ENCODE peak calls at places on chromosome 9, in nine cellular contexts. E is H9, F is adipocyte, L is tibial nerve, A is colonic mucosa, M is WERI-Rb-1, I is left ventricle myocardium inferior, T is MM.1S, K is suprapubic skin. C is an unnamed sample. For H3K27me3 and H3K9me3, the result is how much of the 10 kb centered on the place peaks cover.

GRCh38 chr9:35996358-35996970 is 38.5 kb upstream of the OR2S2 start:
- DNase-seq in A (no peak), F (peak), M (no peak), L (no peak), K (no peak), T (peak), E (peak), I (peak), C (peak)

GRCh38 chr9:91452844-91453243 is 29.2 kb upstream of the NFIL3 start:
- DNase-seq in F (no peak), I (no peak), T (no peak), K (no peak), L (no peak), E (no peak), A (no peak), M (no peak), C (no peak)

GRCh38 chr9:121860744-121861143 is 209.3 kb downstream of the DAB2IP start:
- DNase-seq in I (peak), L (no peak), K (no peak), M (no peak), A (no peak), E (no peak), F (no peak), T (no peak), C (no peak)

GRCh38 chr9:134178781-134179551 is 14.6 kb upstream of the RNU6ATAC start:
- DNase-seq in F (no peak), I (peak), M (peak), E (no peak), A (no peak), T (no peak), L (peak), K (peak), C (no peak)

GRCh38 chr9:20835364-20836286 is 151.6 kb downstream of the FOCAD start:
- DNase-seq in T (no peak), E (no peak), I (no peak), M (no peak), L (no peak), K (no peak), A (no peak), F (peak), C (no peak)

GRCh38 chr9:114844766-114845165 is 38.9 kb upstream of the TNFSF15 start:
- DNase-seq in E (no peak), T (no peak), M (no peak), K (no peak), I (no peak), L (no peak), F (no peak), A (no peak), C (no peak)

GRCh38 chr9:137308102-137308619 is 6.1 kb upstream of the NRARP start:
- DNase-seq in L (no peak), K (no peak), E (peak), F (no peak), T (no peak), I (no peak), A (no peak), M (peak), C (no peak)

GRCh38 chr9:102185962-102186361 is 447.5 kb upstream of the GRIN3A start:
- DNase-seq in A (no peak), M (no peak), F (no peak), K (no peak), I (no peak), E (no peak), T (no peak), L (no peak), C (no peak)

GRCh38 chr9:98856982-98857381 is 49.5 kb downstream of the GALNT12 start:
- DNase-seq in T (no peak), A (no peak), M (no peak), L (no peak), F (no peak), E (no peak), I (no peak), K (no peak), C (no peak)

GRCh38 chr9:93896093-93896492 is 59.1 kb downstream of the BARX1 start:
- DNase-seq in F (no peak), K (peak), A (no peak), M (peak), E (peak), T (no peak), I (no peak), L (no peak), C (no peak)

GRCh38 chr9:88799706-88800682 is 191.3 kb upstream of the S1PR3 start:
- DNase-seq in L (no peak), T (no peak), M (no peak), I (no peak), E (no peak), F (no peak), K (no peak), A (no peak), C (no peak)

GRCh38 chr9:38641142-38641541 is 20.7 kb upstream of the ANKRD18A start:
- DNase-seq in I (no peak), L (no peak), F (no peak), A (no peak), T (no peak), K (no peak), M (no peak), E (no peak), C (peak)

GRCh38 chr9:70902705-70903131 is 218.7 kb downstream of the TRPM3 start:
- DNase-seq in L (peak), M (no peak), T (no peak), K (no peak), A (no peak), F (peak), E (no peak), I (no peak), C (no peak)

GRCh38 chr9:127360829-127361228 is 36.1 kb upstream of the SLC2A8 start:
- DNase-seq in F (peak), A (no peak), I (no peak), L (no peak), M (peak), T (no peak), K (no peak), E (peak), C (no peak)

GRCh38 chr9:115913666-115914065 is 239.9 kb upstream of the PAPPA start:
- DNase-seq in A (no peak), T (no peak), F (peak), I (no peak), L (no peak), E (no peak), M (no peak), K (no peak), C (no peak)

GRCh38 chr9:89941875-89942274 is 337.1 kb downstream of the GADD45G start:
- DNase-seq in E (no peak), I (no peak), F (no peak), L (no peak), A (no peak), K (no peak), M (peak), T (peak), C (no peak)

GRCh38 chr9:13932472-13933267 is 381.3 kb downstream of the NFIB start:
- DNase-seq in M (no peak), L (no peak), K (no peak), E (no peak), A (no peak), F (no peak), T (no peak), I (no peak), C (no peak)

GRCh38 chr9:107337676-107338590 is 54.9 kb downstream of the RAD23B start:
- DNase-seq in E (no peak), A (no peak), K (no peak), M (no peak), I (no peak), F (peak), T (no peak), L (no peak), C (no peak)

GRCh38 chr9:2144619-2145018 is 129.5 kb downstream of the SMARCA2 start:
- DNase-seq in A (no peak), K (no peak), L (no peak), M (no peak), F (no peak), T (no peak), E (no peak), I (no peak), C (no peak)

GRCh38 chr9:97847474-97848236 is 5.4 kb upstream of the FOXE1 start:
- DNase-seq in E (no peak), I (no peak), A (no peak), K (no peak), F (no peak), M (peak), T (no peak), L (no peak), C (no peak)
- H3K27me3 ChIP-seq in E (half or more), I (half or more), A (half or more), K (half or more), F (half or more), M (half or more), T (under half), L (under half), C (half or more)

DNA sequence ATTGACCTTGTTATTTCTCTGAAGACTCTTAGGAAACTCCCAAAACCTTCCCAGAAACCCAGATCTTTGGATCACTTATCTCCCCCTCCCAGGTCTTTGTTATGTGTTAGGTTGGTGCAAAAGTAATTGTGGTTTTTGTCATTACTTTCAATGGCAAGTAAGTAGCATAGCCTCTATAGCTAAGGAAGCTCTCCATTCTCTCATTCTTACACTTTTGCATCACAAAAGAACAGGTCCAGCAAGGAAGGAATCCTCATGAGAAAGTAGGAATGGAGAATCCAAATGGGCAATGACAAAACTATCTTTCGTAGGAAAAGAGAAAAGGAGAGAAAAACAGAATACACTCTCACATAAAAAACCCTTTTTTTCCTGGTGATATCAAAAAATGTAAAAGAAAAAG is 81.3 kb upstream of the ELAVL2 start:
- DNase-seq in F (no peak), K (no peak), T (no peak), A (no peak), L (no peak), M (no peak), E (no peak), I (no peak), C (no peak)
- H3K9me3 ChIP-seq in F (under half), K (under half), T (under half), A (under half), L (under half), M (under half), E (under half), I (under half), C (under half)

GRCh38 chr9:34578241-34579096 is 11.1 kb downstream of the CNTFR start:
- DNase-seq in E (peak), K (no peak), T (no peak), A (no peak), F (peak), M (peak), L (no peak), I (no peak), C (no peak)
- H3K27me3 ChIP-seq in E (under half), K (half or more), T (half or more), A (under half), F (under half), M (under half), L (under half), I (half or more), C (under half)

GRCh38 chr9:8235489-8235888 is 435.9 kb upstream of the DMAC1 start:
- DNase-seq in T (no peak), F (no peak), M (no peak), L (no peak), E (no peak), I (no peak), A (no peak), K (no peak), C (no peak)
- H3K9me3 ChIP-seq in T (under half), F (under half), M (under half), L (under half), E (under half), I (under half), A (under half), K (under half), C (under half)

DNA sequence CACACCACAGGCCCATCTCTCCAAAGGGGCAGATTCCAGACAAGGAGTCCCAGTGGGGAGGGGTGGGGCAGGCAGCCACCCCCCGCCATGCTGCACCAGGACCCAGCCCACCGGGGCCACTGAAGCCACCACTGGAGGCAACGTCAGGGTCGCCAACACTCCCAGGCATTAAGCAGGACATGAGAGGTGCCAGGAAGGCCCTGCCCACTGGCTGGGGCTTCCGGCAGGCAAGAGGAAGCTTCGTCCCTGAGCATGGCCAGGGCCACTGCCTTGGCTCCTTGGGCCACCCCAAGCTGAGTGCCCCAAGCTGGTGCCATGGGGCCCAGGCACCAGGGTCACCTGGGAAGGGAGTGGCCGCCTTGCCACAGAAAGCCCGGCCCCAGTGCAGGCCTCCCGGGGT is 17.5 kb downstream of the KCNT1 start:
- DNase-seq in F (no peak), M (no peak), E (no peak), T (no peak), L (no peak), K (no peak), A (no peak), I (no peak), C (no peak)
- H3K27me3 ChIP-seq in F (half or more), M (under half), E (under half), T (half or more), L (under half), K (half or more), A (under half), I (half or more), C (under half)

GRCh38 chr9:112495614-112496013 is 9.0 kb downstream of the KIAA1958 start:
- DNase-seq in K (no peak), E (no peak), F (no peak), T (no peak), I (no peak), A (no peak), M (no peak), L (no peak), C (no peak)
- H3K9me3 ChIP-seq in K (under half), E (under half), F (under half), T (under half), I (under half), A (under half), M (under half), L (under half), C (under half)

DNA sequence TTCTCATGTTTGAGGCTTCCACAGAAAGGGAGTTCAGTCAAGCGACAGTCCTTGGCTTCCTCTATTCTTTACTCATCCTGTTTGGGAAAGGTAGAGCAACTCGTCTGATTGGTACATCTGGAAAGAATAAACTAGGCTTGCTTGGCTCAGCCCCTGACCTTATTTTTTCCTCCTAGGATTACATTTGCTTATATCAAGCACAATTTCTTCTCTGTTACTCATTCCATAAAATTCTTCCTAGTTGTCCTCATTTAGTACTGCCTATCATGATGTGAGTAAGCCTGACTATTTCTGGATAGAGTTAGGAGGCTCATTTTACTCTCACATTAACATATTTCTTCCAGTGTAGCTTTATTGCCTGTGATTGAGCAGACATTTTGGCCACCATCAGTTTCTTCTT is 10.9 kb upstream of the CARNMT1 start:
- DNase-seq in L (no peak), E (no peak), F (peak), A (no peak), K (no peak), I (no peak), T (no peak), M (no peak), C (no peak)
- H3K27me3 ChIP-seq in L (under half), E (under half), F (under half), A (under half), K (under half), I (under half), T (under half), M (under half), C (under half)